ENCODE peak calls at places on chromosomes 2 and 18, in six cellular contexts. N is stimulated activated CD4-positive, alpha-beta T cell treated with anti-CD3 and anti-CD28 coated beads, Interleukin-4, amount 100 ng/mL, for 24 hours; J is NCI-H2081; V is GM23248; R is NCI-H345; F is GM04503. L is an unnamed sample.

GRCh38 chr2:53740170-53740569 is 27.4 kb upstream of the CHAC2 start:
- DNase-seq in N (no peak), F (no peak), J (peak), R (peak), V (peak), L (no peak)

GRCh38 chr2:10278029-10278762 is 24.5 kb upstream of the HPCAL1 start:
- DNase-seq in V (peak), F (peak), R (no peak), N (peak), J (no peak), L (no peak)

GRCh38 chr2:30074023-30074422 is 72.8 kb upstream of the YPEL5 start:
- DNase-seq in V (peak), J (no peak), R (no peak), F (no peak), N (no peak), L (no peak)

GRCh38 chr2:174881678-174882077 is 117.4 kb upstream of the CHRNA1 start:
- DNase-seq in F (no peak), R (no peak), N (no peak), V (no peak), J (no peak), L (no peak)

GRCh38 chr2:130826419-130826818 is 10.3 kb upstream of the ARHGEF4 start:
- DNase-seq in N (no peak), J (no peak), R (no peak), F (no peak), V (no peak), L (no peak)

GRCh38 chr18:28584726-28585125 is 407.8 kb upstream of the CDH2 start:
- DNase-seq in J (no peak), N (no peak), F (peak), R (no peak), V (peak), L (no peak)

GRCh38 chr2:39737661-39738060 is 41.4 kb downstream of the THUMPD2 start:
- DNase-seq in F (no peak), J (no peak), V (peak), R (no peak), N (no peak), L (no peak)

GRCh38 chr2:128580988-128581848 is 262.6 kb upstream of the HS6ST1 start:
- DNase-seq in R (no peak), J (no peak), V (no peak), F (no peak), N (no peak), L (no peak)

GRCh38 chr2:43455735-43456642 is 139.8 kb downstream of the THADA start:
- DNase-seq in F (no peak), N (no peak), V (peak), R (no peak), J (no peak), L (no peak)

GRCh38 chr2:233754872-233755611 is 5.0 kb upstream of the UGT1A1 start:
- DNase-seq in R (no peak), N (no peak), F (no peak), V (no peak), J (no peak), L (no peak)

GRCh38 chr18:36075862-36076587 is 8.7 kb upstream of the RPRD1A start:
- DNase-seq in N (no peak), V (peak), J (no peak), R (peak), F (peak), L (no peak)

GRCh38 chr2:85699325-85699724 is 5.2 kb downstream of the GNLY start:
- DNase-seq in N (no peak), J (no peak), V (no peak), F (no peak), R (no peak), L (no peak)

GRCh38 chr2:79966369-79966768 is 338.2 kb downstream of the LRRTM1 start:
- DNase-seq in V (no peak), F (no peak), N (no peak), R (no peak), J (no peak), L (no peak)

GRCh38 chr2:138823651-138824050 is 43.5 kb upstream of the NXPH2 start:
- DNase-seq in F (no peak), V (no peak), R (peak), J (no peak), N (no peak), L (no peak)

GRCh38 chr2:86054539-86055082 is 51.1 kb downstream of the POLR1A start:
- DNase-seq in V (no peak), J (no peak), R (no peak), F (no peak), N (no peak), L (no peak)

GRCh38 chr2:109454764-109455394 is 158.9 kb downstream of the SEPTIN10 start:
- DNase-seq in F (no peak), V (no peak), R (no peak), J (no peak), N (no peak), L (no peak)

GRCh38 chr2:137467246-137467862 is 496.9 kb upstream of the HNMT start:
- DNase-seq in F (no peak), N (no peak), J (peak), R (peak), V (peak), L (no peak)

GRCh38 chr2:9262671-9263171 is 56.1 kb downstream of the ASAP2 start:
- DNase-seq in J (no peak), V (peak), N (no peak), R (no peak), F (no peak), L (no peak)

GRCh38 chr2:206266130-206267125 is 8.0 kb upstream of the ZDBF2 start:
- DNase-seq in F (no peak), R (no peak), N (no peak), J (no peak), V (no peak), L (no peak)

GRCh38 chr2:108593547-108594098 is 59.4 kb downstream of the LIMS1 start:
- DNase-seq in N (no peak), F (peak), R (no peak), V (peak), J (no peak), L (no peak)

GRCh38 chr2:143477724-143478443 is 348.7 kb downstream of the ARHGAP15 start:
- DNase-seq in R (no peak), V (no peak), N (no peak), J (no peak), F (no peak), L (no peak)

GRCh38 chr18:49238433-49239042 is 221.9 kb downstream of the DYM start:
- DNase-seq in J (peak), F (no peak), N (no peak), V (peak), R (no peak), L (no peak)

GRCh38 chr2:111168528-111168929 is 47.8 kb downstream of the BCL2L11 start:
- DNase-seq in N (peak), F (peak), R (no peak), J (no peak), V (peak), L (no peak)

GRCh38 chr2:118231759-118232158 is 143.5 kb downstream of the INSIG2 start:
- DNase-seq in V (no peak), J (no peak), R (no peak), F (no peak), N (no peak), L (no peak)

GRCh38 chr2:111106720-111107119 is 14.0 kb upstream of the BCL2L11 start:
- DNase-seq in F (no peak), V (peak), N (peak), R (no peak), J (no peak), L (no peak)

GRCh38 chr2:171523339-171523931 is 1.2 kb downstream of the CYBRD1 start:
- DNase-seq in N (peak), R (no peak), J (peak), V (peak), F (no peak), L (peak)

GRCh38 chr2:65431417-65432226 is 777 bp downstream of the SPRED2 start:
- DNase-seq in V (peak), F (no peak), R (peak), J (no peak), N (peak), L (no peak)

GRCh38 chr2:145593991-145594702 is 1074.2 kb upstream of the ZEB2 start:
- DNase-seq in V (peak), R (no peak), F (peak), N (no peak), J (no peak), L (no peak)

GRCh38 chr18:7737483-7737882 is 170.4 kb downstream of the PTPRM start:
- DNase-seq in F (no peak), R (no peak), V (no peak), N (no peak), J (no peak), L (no peak)

GRCh38 chr18:74499633-74500032 is 3.5 kb downstream of the CNDP2 start:
- DNase-seq in V (peak), J (no peak), F (no peak), N (peak), R (no peak), L (no peak)

GRCh38 chr2:119136093-119136492 is 22.5 kb downstream of the C1QL2 start:
- DNase-seq in F (no peak), V (peak), R (peak), N (no peak), J (peak), L (no peak)

GRCh38 chr2:84781942-84782716 is 98.8 kb downstream of the TRABD2A start:
- DNase-seq in J (no peak), N (peak), R (no peak), V (peak), F (no peak), L (no peak)

GRCh38 chr2:238518828-238519186 is 92.1 kb downstream of the ASB1 start:
- DNase-seq in F (no peak), J (no peak), N (no peak), R (no peak), V (no peak), L (no peak)

GRCh38 chr2:69375494-69376353 is 11.3 kb downstream of the GFPT1 start:
- DNase-seq in N (peak), V (peak), J (peak), R (peak), F (no peak), L (no peak)

L was measured in GM12892.